ENCODE peak calls at places on chromosomes 1 and 21, in ten cellular contexts. One of them, this sample, is unnamed.

GRCh38 chr1:22709891-22710687 is 550 bp upstream of the EPHB2 start:
- DNase-seq in WTC11: peak; percentile 56
- DNase-seq in GM12878: no peak
- DNase-seq in HCT116: no peak
- DNase-seq in H1: peak; percentile 79
- DNase-seq in endothelial cell of umbilical vein: peak; percentile 49
- DNase-seq in HepG2: no peak
- DNase-seq in A549: peak; percentile 24
- DNase-seq in SK-N-SH: peak; percentile 89
- DNase-seq in K562: peak; percentile 61
- DNase-seq in this sample: peak; percentile 75

GRCh38 chr1:47690341-47691244 is 252.7 kb downstream of the FOXD2 start:
- DNase-seq in WTC11: no peak
- DNase-seq in GM12878: no peak
- DNase-seq in HCT116: no peak
- DNase-seq in H1: peak; percentile 20
- DNase-seq in endothelial cell of umbilical vein: no peak
- DNase-seq in HepG2: no peak
- DNase-seq in A549: no peak
- DNase-seq in SK-N-SH: no peak
- DNase-seq in K562: no peak
- DNase-seq in this sample: no peak

GRCh38 chr1:116855788-116856187 is 53.9 kb upstream of the PTGFRN start:
- DNase-seq in WTC11: no peak
- DNase-seq in GM12878: no peak
- DNase-seq in HCT116: no peak
- DNase-seq in H1: no peak
- DNase-seq in endothelial cell of umbilical vein: no peak
- DNase-seq in HepG2: no peak
- DNase-seq in A549: no peak
- DNase-seq in SK-N-SH: peak; percentile 75
- DNase-seq in K562: no peak
- DNase-seq in this sample: no peak

GRCh38 chr1:22557341-22557950 is 5.8 kb upstream of the EPHA8 start:
- DNase-seq in WTC11: no peak
- DNase-seq in GM12878: no peak
- DNase-seq in HCT116: no peak
- DNase-seq in H1: no peak
- DNase-seq in endothelial cell of umbilical vein: peak; percentile 11
- DNase-seq in HepG2: no peak
- DNase-seq in A549: no peak
- DNase-seq in SK-N-SH: no peak
- DNase-seq in K562: no peak
- DNase-seq in this sample: no peak

GRCh38 chr1:218711884-218712674 is 366.9 kb downstream of the TGFB2 start:
- DNase-seq in WTC11: no peak
- DNase-seq in GM12878: no peak
- DNase-seq in HCT116: no peak
- DNase-seq in H1: no peak
- DNase-seq in endothelial cell of umbilical vein: peak; percentile 26
- DNase-seq in HepG2: no peak
- DNase-seq in A549: peak; percentile 73
- DNase-seq in SK-N-SH: no peak
- DNase-seq in K562: no peak
- DNase-seq in this sample: no peak

GRCh38 chr1:202014915-202015676 is 4.7 kb downstream of the ELF3 start:
- DNase-seq in WTC11: no peak
- DNase-seq in GM12878: no peak
- DNase-seq in HCT116: no peak
- DNase-seq in H1: no peak
- DNase-seq in endothelial cell of umbilical vein: no peak
- DNase-seq in HepG2: no peak
- DNase-seq in A549: no peak
- DNase-seq in SK-N-SH: no peak
- DNase-seq in K562: no peak
- DNase-seq in this sample: no peak

GRCh38 chr21:38820471-38821239 is 14.9 kb downstream of the ETS2 start:
- DNase-seq in WTC11: no peak
- DNase-seq in GM12878: no peak
- DNase-seq in HCT116: no peak
- DNase-seq in H1: peak; percentile 34
- DNase-seq in endothelial cell of umbilical vein: no peak
- DNase-seq in HepG2: no peak
- DNase-seq in A549: no peak
- DNase-seq in SK-N-SH: no peak
- DNase-seq in K562: no peak
- DNase-seq in this sample: peak; percentile 53

GRCh38 chr1:149849246-149849946 is 50.0 kb upstream of the BOLA1 start:
- DNase-seq in WTC11: no peak
- DNase-seq in GM12878: no peak
- DNase-seq in HCT116: no peak
- DNase-seq in H1: no peak
- DNase-seq in endothelial cell of umbilical vein: no peak
- DNase-seq in HepG2: no peak
- DNase-seq in A549: no peak
- DNase-seq in SK-N-SH: no peak
- DNase-seq in K562: peak; percentile 17
- DNase-seq in this sample: peak; percentile 30

GRCh38 chr1:224430511-224431113 is 4.0 kb downstream of the WDR26 start:
- DNase-seq in WTC11: no peak
- DNase-seq in GM12878: no peak
- DNase-seq in HCT116: no peak
- DNase-seq in H1: no peak
- DNase-seq in endothelial cell of umbilical vein: peak; percentile 88
- DNase-seq in HepG2: peak; percentile 55
- DNase-seq in A549: peak; percentile 39
- DNase-seq in SK-N-SH: no peak
- DNase-seq in K562: peak; percentile 78
- DNase-seq in this sample: peak; percentile 71

GRCh38 chr21:35565204-35565611 is 495.1 kb downstream of the SETD4 start:
- DNase-seq in WTC11: no peak
- DNase-seq in GM12878: no peak
- DNase-seq in HCT116: no peak
- DNase-seq in H1: no peak
- DNase-seq in endothelial cell of umbilical vein: peak; percentile 8
- DNase-seq in HepG2: no peak
- DNase-seq in A549: no peak
- DNase-seq in SK-N-SH: no peak
- DNase-seq in K562: peak; percentile 60
- DNase-seq in this sample: peak; percentile 87

GRCh38 chr1:164058192-164058591 is 500.8 kb upstream of the PBX1 start:
- DNase-seq in WTC11: no peak
- DNase-seq in GM12878: no peak
- DNase-seq in HCT116: no peak
- DNase-seq in H1: no peak
- DNase-seq in endothelial cell of umbilical vein: peak; percentile 11
- DNase-seq in HepG2: no peak
- DNase-seq in A549: peak; percentile 38
- DNase-seq in SK-N-SH: no peak
- DNase-seq in K562: no peak
- DNase-seq in this sample: no peak

GRCh38 chr1:168472244-168472643 is 71.6 kb downstream of the XCL2 start:
- DNase-seq in WTC11: no peak
- DNase-seq in GM12878: no peak
- DNase-seq in HCT116: no peak
- DNase-seq in H1: no peak
- DNase-seq in endothelial cell of umbilical vein: no peak
- DNase-seq in HepG2: no peak
- DNase-seq in A549: no peak
- DNase-seq in SK-N-SH: no peak
- DNase-seq in K562: no peak
- DNase-seq in this sample: peak; percentile 12

GRCh38 chr1:168469690-168470089 is 74.1 kb downstream of the XCL2 start:
- DNase-seq in WTC11: no peak
- DNase-seq in GM12878: no peak
- DNase-seq in HCT116: peak; percentile 56
- DNase-seq in H1: no peak
- DNase-seq in endothelial cell of umbilical vein: peak; percentile 17
- DNase-seq in HepG2: no peak
- DNase-seq in A549: no peak
- DNase-seq in SK-N-SH: peak; percentile 54
- DNase-seq in K562: peak; percentile 94
- DNase-seq in this sample: peak; percentile 85

GRCh38 chr1:168474322-168474721 is 69.5 kb downstream of the XCL2 start:
- DNase-seq in WTC11: no peak
- DNase-seq in GM12878: no peak
- DNase-seq in HCT116: no peak
- DNase-seq in H1: no peak
- DNase-seq in endothelial cell of umbilical vein: no peak
- DNase-seq in HepG2: no peak
- DNase-seq in A549: no peak
- DNase-seq in SK-N-SH: no peak
- DNase-seq in K562: no peak
- DNase-seq in this sample: no peak

GRCh38 chr1:168470821-168471473 is 72.8 kb downstream of the XCL2 start:
- DNase-seq in WTC11: no peak
- DNase-seq in GM12878: no peak
- DNase-seq in HCT116: peak; percentile 77
- DNase-seq in H1: no peak
- DNase-seq in endothelial cell of umbilical vein: no peak
- DNase-seq in HepG2: peak; percentile 56
- DNase-seq in A549: peak; percentile 54
- DNase-seq in SK-N-SH: no peak
- DNase-seq in K562: peak; percentile 64
- DNase-seq in this sample: peak; percentile 58

DNA sequence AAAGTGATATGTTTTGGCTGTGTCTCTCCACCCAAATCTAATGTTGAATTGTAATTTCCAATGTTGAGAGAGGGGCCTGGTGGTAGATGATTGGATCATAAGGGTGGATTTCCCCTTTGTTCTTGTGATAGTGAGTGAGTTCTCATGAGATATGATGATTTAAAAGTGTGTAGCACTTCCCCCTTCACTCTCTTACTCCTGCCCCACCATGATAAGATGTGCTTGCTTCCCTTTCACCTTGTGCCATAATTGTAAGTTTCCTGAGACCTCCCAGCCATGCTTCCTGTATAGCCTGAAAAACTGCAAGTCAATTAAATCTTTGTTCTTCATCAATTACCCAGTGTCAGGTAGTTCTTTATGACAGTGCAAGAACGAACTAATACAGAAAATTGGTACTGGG is 70.6 kb downstream of the XCL2 start:
- DNase-seq in WTC11: no peak
- DNase-seq in GM12878: no peak
- DNase-seq in HCT116: no peak
- DNase-seq in H1: no peak
- DNase-seq in endothelial cell of umbilical vein: no peak
- DNase-seq in HepG2: no peak
- DNase-seq in A549: no peak
- DNase-seq in SK-N-SH: no peak
- DNase-seq in K562: peak; percentile 24
- DNase-seq in this sample: no peak
- TF ChIP-seq MAX in WTC11: no peak
- TF ChIP-seq MAX in GM12878: no peak
- TF ChIP-seq MAX in HCT116: no peak
- TF ChIP-seq MAX in H1: no peak
- TF ChIP-seq MAX in endothelial cell of umbilical vein: no peak
- TF ChIP-seq MAX in HepG2: no peak
- TF ChIP-seq MAX in A549: no peak
- TF ChIP-seq MAX in SK-N-SH: no peak
- TF ChIP-seq MAX in K562: no peak
- TF ChIP-seq MAX in this sample: no peak

DNA sequence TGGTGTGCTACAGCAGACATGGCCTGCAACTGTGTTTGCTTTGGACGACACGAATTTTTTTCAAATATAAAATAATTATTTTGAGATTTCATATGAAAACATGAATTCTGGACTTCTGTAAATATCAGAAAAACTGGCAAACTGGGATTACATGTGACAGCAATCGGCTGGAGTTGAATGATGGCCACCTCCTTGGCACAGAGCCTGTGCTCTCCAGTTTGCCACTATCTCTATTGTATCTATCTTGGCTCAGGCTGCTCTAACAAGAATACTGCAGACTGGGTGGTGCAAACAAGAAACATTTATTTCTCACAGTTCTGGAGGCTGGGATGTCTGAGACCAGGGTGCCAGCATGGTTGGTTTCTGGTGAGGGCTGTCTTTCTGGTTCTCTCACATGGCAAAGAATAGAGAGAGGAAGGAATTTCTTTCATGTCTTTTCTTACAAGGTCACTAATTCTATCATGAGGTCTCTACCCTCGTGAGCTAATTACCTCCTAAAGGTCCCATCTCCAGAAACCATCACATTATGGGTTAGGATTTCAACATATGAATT is 34.4 kb upstream of the POU2F1 start:
- DNase-seq in WTC11: no peak
- DNase-seq in GM12878: no peak
- DNase-seq in HCT116: no peak
- DNase-seq in H1: no peak
- DNase-seq in endothelial cell of umbilical vein: no peak
- DNase-seq in HepG2: no peak
- DNase-seq in A549: no peak
- DNase-seq in SK-N-SH: no peak
- DNase-seq in K562: no peak
- DNase-seq in this sample: no peak
- TF ChIP-seq MAX in WTC11: no peak
- TF ChIP-seq MAX in GM12878: no peak
- TF ChIP-seq MAX in HCT116: no peak
- TF ChIP-seq MAX in H1: no peak
- TF ChIP-seq MAX in endothelial cell of umbilical vein: no peak
- TF ChIP-seq MAX in HepG2: no peak
- TF ChIP-seq MAX in A549: no peak
- TF ChIP-seq MAX in SK-N-SH: no peak
- TF ChIP-seq MAX in K562: no peak
- TF ChIP-seq MAX in this sample: no peak

DNA sequence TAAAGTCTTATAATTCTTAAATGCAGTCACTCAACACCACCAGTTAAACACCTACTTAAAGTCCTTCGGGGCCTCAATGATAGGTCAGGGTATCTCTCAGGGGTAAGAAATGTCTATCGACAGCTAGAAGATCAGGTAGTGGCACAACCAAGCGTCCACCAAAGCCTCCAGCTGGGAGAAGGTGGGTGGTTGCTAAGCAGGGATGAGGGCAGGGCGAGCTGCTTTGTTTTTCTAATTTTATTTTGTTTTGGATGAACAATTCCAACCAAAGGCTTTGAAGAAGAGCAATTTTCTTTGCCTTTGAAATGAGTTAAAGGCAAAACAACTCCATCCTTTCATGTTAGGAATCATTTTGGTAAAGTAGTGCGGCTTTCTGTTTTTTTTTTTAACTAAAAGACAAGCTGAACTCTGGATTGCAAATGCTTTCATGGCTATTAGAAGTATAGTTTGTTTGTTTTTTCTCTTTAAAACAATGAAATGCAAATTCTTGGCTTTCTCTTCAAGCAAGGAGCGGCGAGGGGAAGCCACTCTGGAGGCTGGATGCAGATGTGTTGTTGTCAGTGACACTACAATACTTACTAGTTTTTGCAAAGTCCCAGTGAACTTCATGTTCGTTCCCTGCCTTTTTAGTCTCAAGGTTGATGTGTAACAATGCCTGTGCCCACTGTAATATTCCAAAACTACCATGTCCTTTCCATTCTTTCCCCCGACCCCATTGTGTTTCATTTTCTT is 106.0 kb downstream of the MRPS6 start:
- DNase-seq in WTC11: peak; percentile 41
- DNase-seq in GM12878: no peak
- DNase-seq in HCT116: no peak
- DNase-seq in H1: no peak
- DNase-seq in endothelial cell of umbilical vein: no peak
- DNase-seq in HepG2: no peak
- DNase-seq in A549: no peak
- DNase-seq in SK-N-SH: no peak
- DNase-seq in K562: no peak
- DNase-seq in this sample: no peak
- TF ChIP-seq MAX in WTC11: no peak
- TF ChIP-seq MAX in GM12878: no peak
- TF ChIP-seq MAX in HCT116: no peak
- TF ChIP-seq MAX in H1: no peak
- TF ChIP-seq MAX in endothelial cell of umbilical vein: no peak
- TF ChIP-seq MAX in HepG2: no peak
- TF ChIP-seq MAX in A549: no peak
- TF ChIP-seq MAX in SK-N-SH: no peak
- TF ChIP-seq MAX in K562: no peak
- TF ChIP-seq MAX in this sample: no peak

GRCh38 chr1:205298191-205298994 is 23.2 kb downstream of the NUAK2 start:
- DNase-seq in WTC11: peak; percentile 67
- DNase-seq in GM12878: no peak
- DNase-seq in HCT116: peak; percentile 89
- DNase-seq in H1: peak; percentile 59
- DNase-seq in endothelial cell of umbilical vein: peak; percentile 40
- DNase-seq in HepG2: peak; percentile 84
- DNase-seq in A549: peak; percentile 99
- DNase-seq in SK-N-SH: no peak
- DNase-seq in K562: no peak
- DNase-seq in this sample: no peak
- TF ChIP-seq MAX in WTC11: no peak
- TF ChIP-seq MAX in GM12878: no peak
- TF ChIP-seq MAX in HCT116: no peak
- TF ChIP-seq MAX in H1: no peak
- TF ChIP-seq MAX in endothelial cell of umbilical vein: no peak
- TF ChIP-seq MAX in HepG2: no peak
- TF ChIP-seq MAX in A549: peak; percentile 91
- TF ChIP-seq MAX in SK-N-SH: peak; percentile 76
- TF ChIP-seq MAX in K562: no peak
- TF ChIP-seq MAX in this sample: no peak